ENCODE peak calls at places on chromosomes 13 and 19, in ten cellular contexts. M is thoracic aorta, K is progenitor cell of endocrine pancreas, T is nephron progenitor cell, J is endothelial cell, B is adrenal gland, V is bronchial epithelial cell, S is WTC11, Z is psoas muscle, A is AG04450. Y is an unnamed sample.

GRCh38 chr19:38617764-38618589 is at the start of gene MAP4K1:
- DNase-seq in M (no peak), K (no peak), T (no peak), J (no peak), B (peak; percentile 38), V (peak; percentile 39), S (peak; percentile 26), Z (peak; percentile 46), A (no peak), Y (no peak)

GRCh38 chr13:59750860-59751259 is 412.9 kb downstream of the DIAPH3 start:
- DNase-seq in M (no peak), K (peak; percentile 27), T (peak; percentile 59), J (peak; percentile 21), B (no peak), V (peak; percentile 21), S (peak; percentile 49), Z (no peak), A (peak; percentile 13), Y (peak; percentile 50)

GRCh38 chr13:33218020-33218419 is 67.5 kb downstream of the STARD13 start:
- DNase-seq in M (no peak), K (no peak), T (no peak), J (no peak), B (no peak), V (peak; percentile 86), S (no peak), Z (no peak), A (no peak), Y (no peak)

GRCh38 chr13:49597043-49597669 is 11.8 kb upstream of the RCBTB1 start:
- DNase-seq in M (no peak), K (no peak), T (no peak), J (no peak), B (no peak), V (no peak), S (no peak), Z (no peak), A (no peak), Y (no peak)

GRCh38 chr13:102394158-102395053 is 7.4 kb downstream of the FGF14 start:
- DNase-seq in M (peak; percentile 66), K (peak; percentile 91), T (peak; percentile 99), J (peak; percentile 95), B (peak; percentile 94), V (peak; percentile 66), S (peak; percentile 97), Z (peak; percentile 95), A (peak; percentile 55), Y (peak; percentile 97)

GRCh38 chr13:78714717-78715116 is 55.8 kb upstream of the OBI1 start:
- DNase-seq in M (no peak), K (no peak), T (no peak), J (no peak), B (no peak), V (no peak), S (no peak), Z (no peak), A (no peak), Y (no peak)

GRCh38 chr13:39783051-39783450 is 127.6 kb downstream of the COG6 start:
- DNase-seq in M (no peak), K (no peak), T (no peak), J (no peak), B (no peak), V (peak; percentile 26), S (no peak), Z (no peak), A (no peak), Y (no peak)

GRCh38 chr13:59099182-59099950 is 1064.4 kb downstream of the DIAPH3 start:
- DNase-seq in M (no peak), K (no peak), T (no peak), J (no peak), B (no peak), V (no peak), S (no peak), Z (no peak), A (no peak), Y (no peak)

GRCh38 chr19:1250374-1251232 is 2.2 kb downstream of the MIDN start:
- DNase-seq in M (no peak), K (peak; percentile 67), T (peak; percentile 82), J (peak; percentile 77), B (peak; percentile 74), V (no peak), S (peak; percentile 79), Z (no peak), A (no peak), Y (peak; percentile 95)

GRCh38 chr13:26517931-26518330 is 39.6 kb upstream of the WASF3 start:
- DNase-seq in M (no peak), K (no peak), T (no peak), J (no peak), B (no peak), V (no peak), S (no peak), Z (no peak), A (no peak), Y (no peak)

GRCh38 chr13:106515635-106516254 is 19.7 kb downstream of the EFNB2 start:
- DNase-seq in M (no peak), K (no peak), T (no peak), J (no peak), B (no peak), V (no peak), S (no peak), Z (no peak), A (no peak), Y (no peak)

GRCh38 chr19:291561-292280 is 518 bp upstream of the PLPP2 start:
- DNase-seq in M (no peak), K (no peak), T (no peak), J (no peak), B (no peak), V (no peak), S (peak; percentile 54), Z (no peak), A (no peak), Y (no peak)

GRCh38 chr13:107124730-107125129 is 556.8 kb upstream of the ARGLU1 start:
- DNase-seq in M (no peak), K (no peak), T (no peak), J (no peak), B (no peak), V (no peak), S (no peak), Z (no peak), A (no peak), Y (no peak)

GRCh38 chr19:2047449-2048103 is 3.5 kb downstream of the MKNK2 start:
- DNase-seq in M (no peak), K (no peak), T (no peak), J (no peak), B (peak; percentile 86), V (no peak), S (no peak), Z (peak; percentile 85), A (no peak), Y (no peak)

GRCh38 chr19:56372281-56372680 is 21.1 kb downstream of the ZNF582 start:
- DNase-seq in M (no peak), K (no peak), T (no peak), J (no peak), B (no peak), V (peak; percentile 42), S (no peak), Z (no peak), A (no peak), Y (no peak)

GRCh38 chr19:56369886-56370676 is 23.3 kb downstream of the ZNF582 start:
- DNase-seq in M (no peak), K (no peak), T (no peak), J (no peak), B (no peak), V (no peak), S (no peak), Z (no peak), A (no peak), Y (no peak)

DNA sequence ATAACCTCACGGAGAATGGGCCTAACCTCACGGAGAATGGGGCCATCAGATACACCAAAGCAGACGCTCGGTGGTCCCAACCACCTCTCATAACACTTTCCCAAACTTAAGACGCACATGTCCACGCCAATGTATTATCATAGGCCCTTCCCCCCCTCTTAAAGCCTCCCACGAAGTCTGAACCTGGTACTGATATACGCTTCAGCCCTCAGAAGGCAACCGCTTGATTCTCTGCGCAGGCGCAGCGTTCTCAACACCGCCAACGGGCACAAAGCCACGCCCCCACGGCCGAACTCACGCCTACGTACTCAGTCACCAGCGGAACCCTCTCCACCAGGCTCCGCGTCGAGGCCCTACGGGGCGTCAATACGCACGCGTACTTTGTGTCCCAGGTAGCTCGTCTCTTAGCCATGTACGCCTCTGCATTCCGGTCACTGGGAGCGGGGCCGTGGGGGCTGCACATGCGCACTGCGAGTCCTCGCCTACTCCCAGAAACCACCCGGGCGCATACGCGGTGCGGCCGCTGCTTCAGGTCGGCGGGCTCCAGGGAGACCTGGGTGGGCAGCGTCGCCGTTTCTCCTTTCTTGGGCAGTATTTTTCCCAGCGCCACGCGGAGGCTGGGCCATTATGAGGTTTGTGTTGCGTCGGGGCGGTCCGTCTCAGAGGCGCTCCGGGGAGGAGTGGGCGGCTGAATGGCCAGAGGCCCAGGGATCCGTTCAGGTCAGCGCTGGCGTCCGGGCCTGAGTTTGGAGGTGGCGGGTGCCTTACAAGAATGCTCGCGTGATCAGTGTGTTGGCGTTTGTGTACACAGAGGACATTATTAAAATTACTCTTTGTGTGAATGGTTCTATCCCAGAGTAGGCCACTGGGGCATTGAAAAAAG is 25.3 kb downstream of the ZNF582 start:
- DNase-seq in M (peak; percentile 53), K (peak; percentile 77), T (peak; percentile 79), J (peak; percentile 91), B (peak; percentile 87), V (peak; percentile 93), S (peak; percentile 95), Z (peak; percentile 94), A (peak; percentile 76), Y (peak; percentile 97)
- TF ChIP-seq CTCF in M (peak; percentile 10), K (no peak), T (no peak), J (no peak), B (no peak), V (no peak), S (no peak), Z (no peak), A (no peak), Y (no peak)

GRCh38 chr19:44904426-44904994 is 1.1 kb upstream of the APOE start:
- DNase-seq in M (no peak), K (no peak), T (no peak), J (no peak), B (peak; percentile 59), V (no peak), S (peak; percentile 67), Z (no peak), A (no peak), Y (no peak)
- TF ChIP-seq CTCF in M (no peak), K (peak; percentile 33), T (no peak), J (no peak), B (peak; percentile 52), V (peak; percentile 17), S (no peak), Z (peak; percentile 5), A (peak; percentile 10), Y (no peak)

DNA sequence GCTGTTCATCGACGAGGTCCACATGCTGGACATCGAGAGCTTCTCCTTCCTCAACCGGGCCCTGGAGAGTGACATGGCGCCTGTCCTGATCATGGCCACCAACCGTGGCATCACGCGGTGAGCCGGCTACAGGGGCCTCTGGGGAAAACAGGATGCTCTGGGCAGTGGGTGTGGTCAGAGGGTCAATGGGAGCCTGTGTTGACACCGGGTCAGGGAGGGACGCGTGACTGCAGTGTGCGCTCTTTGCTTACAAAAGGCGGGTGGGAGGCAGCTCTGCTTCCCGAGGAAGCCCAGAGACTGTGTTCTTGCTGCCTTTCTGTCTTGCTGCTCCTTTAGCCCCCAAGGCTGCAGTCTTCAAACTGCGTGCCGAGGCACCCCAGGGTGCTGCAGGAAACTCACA is 5.7 kb downstream of the LHB start:
- DNase-seq in M (no peak), K (no peak), T (no peak), J (no peak), B (no peak), V (no peak), S (no peak), Z (no peak), A (no peak), Y (no peak)
- TF ChIP-seq CTCF in M (no peak), K (no peak), T (no peak), J (no peak), B (no peak), V (no peak), S (no peak), Z (no peak), A (no peak), Y (no peak)

GRCh38 chr19:13977803-13978202 is 25.5 kb downstream of the DCAF15 start:
- DNase-seq in M (no peak), K (no peak), T (no peak), J (no peak), B (no peak), V (no peak), S (no peak), Z (no peak), A (no peak), Y (no peak)
- TF ChIP-seq CTCF in M (no peak), K (no peak), T (no peak), J (no peak), B (no peak), V (no peak), S (no peak), Z (no peak), A (no peak), Y (no peak)

Y was measured in glutamatergic neuron.